ENCODE peak calls at places on chromosomes 4 and X, in nine cellular contexts. One of them, this sample, is unnamed.

GRCh38 chrX:46837543-46838481 is 969 bp downstream of the RP2 start:
- DNase-seq in left lung: no peak
- DNase-seq in gastrocnemius medialis: no peak
- DNase-seq in GM23338: no peak
- DNase-seq in Peyer's patch: no peak
- DNase-seq in MM.1S: peak; percentile 40
- DNase-seq in vagina: no peak
- DNase-seq in mammary epithelial cell: peak; percentile 59
- DNase-seq in psoas muscle: no peak
- DNase-seq in this sample: no peak

GRCh38 chr4:124096290-124096689 is 616.2 kb downstream of the ANKRD50 start:
- DNase-seq in GM23338: no peak
- DNase-seq in left lung: no peak
- DNase-seq in MM.1S: no peak
- DNase-seq in psoas muscle: no peak
- DNase-seq in gastrocnemius medialis: no peak
- DNase-seq in mammary epithelial cell: no peak
- DNase-seq in Peyer's patch: no peak
- DNase-seq in vagina: no peak
- DNase-seq in this sample: no peak

GRCh38 chr4:125125256-125125655 is 189.5 kb upstream of the FAT4 start:
- DNase-seq in vagina: no peak
- DNase-seq in Peyer's patch: no peak
- DNase-seq in MM.1S: no peak
- DNase-seq in mammary epithelial cell: no peak
- DNase-seq in left lung: no peak
- DNase-seq in psoas muscle: no peak
- DNase-seq in gastrocnemius medialis: no peak
- DNase-seq in GM23338: peak; percentile 35
- DNase-seq in this sample: no peak

GRCh38 chr4:186024637-186025320 is 44.2 kb upstream of the TLR3 start:
- DNase-seq in psoas muscle: no peak
- DNase-seq in Peyer's patch: no peak
- DNase-seq in gastrocnemius medialis: no peak
- DNase-seq in MM.1S: no peak
- DNase-seq in GM23338: no peak
- DNase-seq in vagina: no peak
- DNase-seq in mammary epithelial cell: no peak
- DNase-seq in left lung: no peak
- DNase-seq in this sample: no peak

GRCh38 chrX:152817082-152817744 is 13.3 kb downstream of the CETN2 start:
- DNase-seq in gastrocnemius medialis: no peak
- DNase-seq in left lung: no peak
- DNase-seq in mammary epithelial cell: peak; percentile 5
- DNase-seq in vagina: no peak
- DNase-seq in psoas muscle: no peak
- DNase-seq in Peyer's patch: peak; percentile 73
- DNase-seq in MM.1S: no peak
- DNase-seq in GM23338: peak; percentile 53
- DNase-seq in this sample: no peak

GRCh38 chrX:16320765-16321355 is 153.6 kb downstream of the MAGEB17 start:
- DNase-seq in GM23338: no peak
- DNase-seq in gastrocnemius medialis: no peak
- DNase-seq in left lung: no peak
- DNase-seq in MM.1S: no peak
- DNase-seq in vagina: no peak
- DNase-seq in Peyer's patch: no peak
- DNase-seq in mammary epithelial cell: peak; percentile 27
- DNase-seq in psoas muscle: no peak
- DNase-seq in this sample: no peak

GRCh38 chr4:117481742-117482141 is 396.4 kb upstream of the TRAM1L1 start:
- DNase-seq in vagina: no peak
- DNase-seq in left lung: no peak
- DNase-seq in mammary epithelial cell: peak; percentile 74
- DNase-seq in Peyer's patch: no peak
- DNase-seq in psoas muscle: no peak
- DNase-seq in gastrocnemius medialis: no peak
- DNase-seq in GM23338: no peak
- DNase-seq in MM.1S: no peak
- DNase-seq in this sample: no peak

GRCh38 chrX:11756354-11757318 is 1.4 kb upstream of the MSL3 start:
- DNase-seq in gastrocnemius medialis: no peak
- DNase-seq in MM.1S: no peak
- DNase-seq in left lung: no peak
- DNase-seq in Peyer's patch: no peak
- DNase-seq in GM23338: peak; percentile 4
- DNase-seq in mammary epithelial cell: no peak
- DNase-seq in psoas muscle: no peak
- DNase-seq in vagina: no peak
- DNase-seq in this sample: no peak

GRCh38 chrX:134669378-134670098 is 11.3 kb upstream of the PLAC1 start:
- DNase-seq in MM.1S: no peak
- DNase-seq in GM23338: no peak
- DNase-seq in vagina: no peak
- DNase-seq in psoas muscle: peak; percentile 50
- DNase-seq in left lung: peak; percentile 36
- DNase-seq in mammary epithelial cell: peak; percentile 72
- DNase-seq in Peyer's patch: no peak
- DNase-seq in gastrocnemius medialis: peak; percentile 40
- DNase-seq in this sample: no peak

GRCh38 chr4:165326831-165327210 is 648 bp upstream of the MSMO1 start:
- DNase-seq in left lung: no peak
- DNase-seq in Peyer's patch: peak; percentile 71
- DNase-seq in gastrocnemius medialis: no peak
- DNase-seq in psoas muscle: peak; percentile 15
- DNase-seq in MM.1S: peak; percentile 36
- DNase-seq in vagina: no peak
- DNase-seq in mammary epithelial cell: peak; percentile 50
- DNase-seq in GM23338: peak; percentile 61
- DNase-seq in this sample: peak; percentile 77

GRCh38 chrX:153692611-153693156 is 5.0 kb downstream of the SLC6A8 start:
- DNase-seq in psoas muscle: no peak
- DNase-seq in GM23338: no peak
- DNase-seq in vagina: no peak
- DNase-seq in MM.1S: no peak
- DNase-seq in Peyer's patch: no peak
- DNase-seq in left lung: no peak
- DNase-seq in gastrocnemius medialis: no peak
- DNase-seq in mammary epithelial cell: no peak
- DNase-seq in this sample: peak; percentile 76

GRCh38 chr4:166594326-166594946 is 639.9 kb downstream of the SPOCK3 start:
- DNase-seq in MM.1S: peak; percentile 57
- DNase-seq in left lung: no peak
- DNase-seq in Peyer's patch: peak; percentile 46
- DNase-seq in gastrocnemius medialis: no peak
- DNase-seq in psoas muscle: no peak
- DNase-seq in vagina: no peak
- DNase-seq in mammary epithelial cell: peak; percentile 50
- DNase-seq in GM23338: peak; percentile 85
- DNase-seq in this sample: no peak

GRCh38 chr4:78710536-78710935 is 65.6 kb upstream of the BMP2K start:
- DNase-seq in vagina: no peak
- DNase-seq in GM23338: no peak
- DNase-seq in Peyer's patch: no peak
- DNase-seq in mammary epithelial cell: peak; percentile 89
- DNase-seq in gastrocnemius medialis: no peak
- DNase-seq in MM.1S: no peak
- DNase-seq in psoas muscle: no peak
- DNase-seq in left lung: no peak
- DNase-seq in this sample: no peak

DNA sequence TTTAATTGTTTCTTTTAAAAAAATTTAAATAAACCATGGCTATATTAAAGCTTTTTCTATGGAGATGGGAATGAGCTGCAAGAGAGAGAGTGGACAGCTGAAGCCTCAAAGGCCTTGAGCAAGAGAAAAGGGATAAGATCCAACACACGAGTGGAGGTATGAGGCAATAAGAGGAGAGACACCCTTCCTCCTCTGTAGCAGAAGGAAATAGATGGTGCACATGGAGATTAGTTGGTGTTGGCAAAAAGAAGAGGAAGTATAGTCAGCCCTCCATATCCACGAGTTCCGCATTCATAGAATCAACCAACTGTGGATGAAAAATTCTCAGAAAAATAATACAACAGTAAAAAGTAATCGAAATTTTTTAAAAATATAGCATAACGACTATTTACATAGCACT is 3.2 kb downstream of the CXorf38 start:
- DNase-seq in psoas muscle: no peak
- DNase-seq in GM23338: no peak
- DNase-seq in mammary epithelial cell: no peak
- DNase-seq in vagina: no peak
- DNase-seq in Peyer's patch: no peak
- DNase-seq in left lung: no peak
- DNase-seq in gastrocnemius medialis: no peak
- DNase-seq in MM.1S: no peak
- DNase-seq in this sample: no peak
- H3K4me3 ChIP-seq in psoas muscle: peak overlapping the region; percentile 45
- H3K4me3 ChIP-seq in GM23338: no peak overlapping the region
- H3K4me3 ChIP-seq in mammary epithelial cell: no peak overlapping the region
- H3K4me3 ChIP-seq in vagina: peak overlapping the region; percentile 30
- H3K4me3 ChIP-seq in Peyer's patch: peak overlapping the region; percentile 42
- H3K4me3 ChIP-seq in left lung: peak overlapping the region; percentile 7
- H3K4me3 ChIP-seq in gastrocnemius medialis: no peak overlapping the region
- H3K4me3 ChIP-seq in MM.1S: peak overlapping the region; percentile 64
- H3K4me3 ChIP-seq in this sample: no peak overlapping the region

GRCh38 chrX:130539721-130540321 is 138.0 kb downstream of the RBMX2 start:
- DNase-seq in Peyer's patch: peak; percentile 69
- DNase-seq in psoas muscle: peak; percentile 20
- DNase-seq in mammary epithelial cell: peak; percentile 23
- DNase-seq in gastrocnemius medialis: no peak
- DNase-seq in GM23338: peak; percentile 65
- DNase-seq in MM.1S: peak; percentile 69
- DNase-seq in vagina: no peak
- DNase-seq in left lung: no peak
- DNase-seq in this sample: no peak
- TF ChIP-seq CTCF in Peyer's patch: peak; percentile 43
- TF ChIP-seq CTCF in psoas muscle: peak; percentile 62
- TF ChIP-seq CTCF in mammary epithelial cell: peak; percentile 66
- TF ChIP-seq CTCF in gastrocnemius medialis: peak; percentile 60
- TF ChIP-seq CTCF in GM23338: peak; percentile 67
- TF ChIP-seq CTCF in MM.1S: peak; percentile 75
- TF ChIP-seq CTCF in vagina: no peak
- TF ChIP-seq CTCF in left lung: peak; percentile 49
- TF ChIP-seq CTCF in this sample: peak; percentile 36

GRCh38 chrX:150163181-150163930 is 199.8 kb upstream of the MAMLD1 start:
- DNase-seq in vagina: peak; percentile 77
- DNase-seq in GM23338: no peak
- DNase-seq in Peyer's patch: no peak
- DNase-seq in MM.1S: no peak
- DNase-seq in left lung: no peak
- DNase-seq in mammary epithelial cell: no peak
- DNase-seq in psoas muscle: no peak
- DNase-seq in gastrocnemius medialis: no peak
- DNase-seq in this sample: no peak

GRCh38 chrX:150164971-150165605 is 198.0 kb upstream of the MAMLD1 start:
- DNase-seq in psoas muscle: no peak
- DNase-seq in MM.1S: no peak
- DNase-seq in gastrocnemius medialis: no peak
- DNase-seq in Peyer's patch: no peak
- DNase-seq in mammary epithelial cell: no peak
- DNase-seq in GM23338: no peak
- DNase-seq in left lung: no peak
- DNase-seq in vagina: peak; percentile 94
- DNase-seq in this sample: no peak

GRCh38 chrX:150165776-150166610 is 197.1 kb upstream of the MAMLD1 start:
- DNase-seq in vagina: peak; percentile 93
- DNase-seq in mammary epithelial cell: no peak
- DNase-seq in left lung: no peak
- DNase-seq in psoas muscle: no peak
- DNase-seq in MM.1S: no peak
- DNase-seq in Peyer's patch: no peak
- DNase-seq in GM23338: no peak
- DNase-seq in gastrocnemius medialis: no peak
- DNase-seq in this sample: no peak

GRCh38 chrX:150163956-150164726 is 199.0 kb upstream of the MAMLD1 start:
- DNase-seq in left lung: no peak
- DNase-seq in gastrocnemius medialis: no peak
- DNase-seq in vagina: peak; percentile 74
- DNase-seq in Peyer's patch: no peak
- DNase-seq in GM23338: no peak
- DNase-seq in mammary epithelial cell: no peak
- DNase-seq in MM.1S: no peak
- DNase-seq in psoas muscle: no peak
- DNase-seq in this sample: no peak

DNA sequence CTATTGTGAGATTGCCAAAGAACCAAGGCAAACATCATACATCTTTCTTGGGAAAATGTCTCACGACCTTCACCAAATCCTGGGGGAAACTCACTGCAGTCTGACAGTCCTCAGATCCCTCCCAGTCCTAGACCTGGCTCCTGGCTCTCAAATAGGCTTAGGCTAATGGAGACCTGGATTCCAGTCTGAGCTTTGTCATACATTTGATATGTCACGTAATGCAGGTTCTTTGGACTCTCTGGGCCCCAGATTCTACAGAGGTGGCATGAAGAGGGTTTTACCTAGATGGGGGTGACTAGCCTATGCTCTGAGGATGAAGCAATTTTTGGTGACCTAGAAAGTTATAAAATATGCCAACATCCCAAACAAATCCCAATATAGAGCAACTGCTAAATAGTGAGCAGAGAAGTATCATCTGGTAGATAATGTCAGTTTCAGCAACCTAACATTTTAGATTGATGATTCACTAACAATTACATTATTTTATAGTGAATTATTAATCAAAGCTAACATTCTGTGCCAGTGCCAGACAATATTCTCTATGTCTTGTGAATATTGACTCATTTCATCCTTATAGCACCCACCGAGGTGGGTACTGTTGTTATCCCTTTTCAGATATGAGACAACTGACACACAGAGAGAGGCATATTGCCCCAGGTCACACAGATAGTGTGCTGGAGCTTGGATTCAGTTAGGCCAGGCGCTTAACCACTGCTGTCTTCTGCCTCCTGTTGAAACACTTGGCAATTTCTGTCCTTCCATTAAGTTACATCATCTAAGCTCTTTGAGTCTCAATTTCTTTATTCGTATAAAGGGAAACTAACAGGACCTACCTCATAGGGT is 195.4 kb upstream of the MAMLD1 start:
- DNase-seq in mammary epithelial cell: no peak
- DNase-seq in GM23338: no peak
- DNase-seq in Peyer's patch: no peak
- DNase-seq in gastrocnemius medialis: no peak
- DNase-seq in MM.1S: no peak
- DNase-seq in psoas muscle: no peak
- DNase-seq in vagina: peak; percentile 43
- DNase-seq in left lung: no peak
- DNase-seq in this sample: no peak
- H3K27me3 ChIP-seq in mammary epithelial cell: no peaks in the 10 kb centered on the region
- H3K27me3 ChIP-seq in GM23338: no peaks in the 10 kb centered on the region
- H3K27me3 ChIP-seq in Peyer's patch: no peaks in the 10 kb centered on the region
- H3K27me3 ChIP-seq in gastrocnemius medialis: no peaks in the 10 kb centered on the region
- H3K27me3 ChIP-seq in MM.1S: no peaks in the 10 kb centered on the region
- H3K27me3 ChIP-seq in psoas muscle: no peaks in the 10 kb centered on the region
- H3K27me3 ChIP-seq in vagina: no peaks in the 10 kb centered on the region
- H3K27me3 ChIP-seq in left lung: no peaks in the 10 kb centered on the region
- H3K27me3 ChIP-seq in this sample: no peaks in the 10 kb centered on the region

DNA sequence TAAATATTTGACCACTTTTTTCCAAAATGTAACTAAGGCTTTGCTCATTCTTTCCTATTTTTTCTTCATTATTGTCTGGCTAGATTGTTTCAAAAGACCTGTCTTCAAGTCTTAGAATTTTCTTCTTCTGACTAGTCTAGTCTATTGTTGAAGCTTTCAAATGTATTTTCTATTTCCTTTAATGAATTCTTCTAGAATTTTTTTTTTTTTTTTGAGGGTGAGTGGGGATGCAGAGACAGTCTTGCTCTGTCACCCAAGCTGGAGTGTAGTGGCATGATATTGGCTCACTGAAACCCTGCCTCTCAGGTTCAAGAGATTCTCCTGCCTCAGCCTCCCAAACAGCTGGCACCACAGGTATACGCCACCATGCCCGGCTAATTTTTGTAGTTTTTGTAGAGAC is 141.4 kb downstream of the TET2 start:
- DNase-seq in mammary epithelial cell: no peak
- DNase-seq in MM.1S: no peak
- DNase-seq in left lung: no peak
- DNase-seq in gastrocnemius medialis: no peak
- DNase-seq in GM23338: no peak
- DNase-seq in vagina: no peak
- DNase-seq in psoas muscle: no peak
- DNase-seq in Peyer's patch: no peak
- DNase-seq in this sample: no peak
- H3K4me3 ChIP-seq in mammary epithelial cell: no peak overlapping the region
- H3K4me3 ChIP-seq in MM.1S: no peak overlapping the region
- H3K4me3 ChIP-seq in left lung: no peak overlapping the region
- H3K4me3 ChIP-seq in gastrocnemius medialis: no peak overlapping the region
- H3K4me3 ChIP-seq in GM23338: no peak overlapping the region
- H3K4me3 ChIP-seq in vagina: no peak overlapping the region
- H3K4me3 ChIP-seq in psoas muscle: no peak overlapping the region
- H3K4me3 ChIP-seq in Peyer's patch: no peak overlapping the region
- H3K4me3 ChIP-seq in this sample: no peak overlapping the region

This sample was measured in spleen.